ENCODE peak calls at places on chromosomes 5 and 9, in ten cellular contexts. I is prostate gland, G is HCT116, W is transverse colon, M is GM12892, S is sigmoid colon, V is K562, B is HepG2, N is GM12878, L is spleen. T is an unnamed sample.

GRCh38 chr5:137264041-137264440 is 235.1 kb downstream of the SPOCK1 start:
- DNase-seq in S (no peak), V (no peak), M (no peak), B (no peak), L (no peak), W (no peak), N (no peak), G (no peak), I (no peak), T (no peak)

GRCh38 chr5:9207820-9208418 is 338.0 kb downstream of the SEMA5A start:
- DNase-seq in W (no peak), S (no peak), B (peak), I (no peak), M (no peak), L (no peak), G (peak), V (peak), N (no peak), T (no peak)

GRCh38 chr5:172543484-172544298 is 89.4 kb upstream of the SH3PXD2B start:
- DNase-seq in V (no peak), I (no peak), G (no peak), L (peak), N (no peak), B (no peak), S (peak), W (no peak), M (no peak), T (no peak)

GRCh38 chr9:25513509-25514033 is 164.7 kb downstream of the TUSC1 start:
- DNase-seq in W (no peak), V (no peak), I (no peak), B (no peak), M (no peak), S (no peak), N (no peak), G (no peak), L (no peak), T (no peak)

GRCh38 chr5:176806137-176806536 is 4.2 kb upstream of the UNC5A start:
- DNase-seq in B (no peak), M (no peak), L (no peak), N (no peak), I (no peak), V (no peak), G (no peak), S (no peak), W (no peak), T (no peak)

GRCh38 chr5:170143091-170143490 is 37.4 kb downstream of the FOXI1 start:
- DNase-seq in W (no peak), S (no peak), L (no peak), M (no peak), N (no peak), V (no peak), I (no peak), B (no peak), G (no peak), T (no peak)

GRCh38 chr9:133609311-133610098 is at the start of gene FAM163B:
- DNase-seq in L (peak), G (no peak), I (peak), B (no peak), N (no peak), W (no peak), M (no peak), S (no peak), V (peak), T (no peak)

GRCh38 chr9:93304574-93305496 is 120.9 kb downstream of the WNK2 start:
- DNase-seq in S (peak), V (peak), N (no peak), M (peak), B (peak), W (peak), L (peak), I (peak), G (no peak), T (peak)

GRCh38 chr5:5767286-5767928 is 344.9 kb downstream of the ICE1 start:
- DNase-seq in M (no peak), W (no peak), B (no peak), L (no peak), G (no peak), N (no peak), I (peak), V (no peak), S (no peak), T (no peak)

GRCh38 chr5:73443725-73444498 is 4.7 kb downstream of the FOXD1 start:
- DNase-seq in M (no peak), I (no peak), W (no peak), S (no peak), G (no peak), L (no peak), B (no peak), V (no peak), N (no peak), T (no peak)

GRCh38 chr9:116087751-116088194 is 65.8 kb upstream of the PAPPA start:
- DNase-seq in W (no peak), B (no peak), V (no peak), N (no peak), G (no peak), I (no peak), M (no peak), S (no peak), L (no peak), T (no peak)

GRCh38 chr9:133066181-133066983 is 4.6 kb downstream of the CEL start:
- DNase-seq in I (no peak), G (no peak), B (no peak), S (no peak), L (peak), V (no peak), W (no peak), N (no peak), M (no peak), T (no peak)

GRCh38 chr5:112208699-112209615 is 210.1 kb downstream of the EPB41L4A start:
- DNase-seq in V (no peak), S (no peak), M (no peak), B (no peak), W (no peak), I (no peak), N (no peak), G (no peak), L (no peak), T (no peak)

GRCh38 chr9:3478549-3478953 is 47.2 kb downstream of the RFX3 start:
- DNase-seq in N (peak), W (no peak), B (peak), I (no peak), L (no peak), V (no peak), G (no peak), S (no peak), M (no peak), T (no peak)

GRCh38 chr5:82255844-82256243 is 22.3 kb downstream of the RPS23 start:
- DNase-seq in I (no peak), N (no peak), V (no peak), G (no peak), L (no peak), M (no peak), B (no peak), S (no peak), W (no peak), T (no peak)

GRCh38 chr9:97721396-97721795 is 24.3 kb upstream of the XPA start:
- DNase-seq in N (no peak), B (no peak), V (no peak), G (no peak), I (no peak), M (no peak), L (no peak), S (no peak), W (no peak), T (no peak)

GRCh38 chr5:172585114-172585513 is 55.9 kb upstream of the NEURL1B start:
- DNase-seq in N (no peak), W (no peak), M (no peak), B (no peak), S (no peak), L (peak), V (no peak), I (no peak), G (no peak), T (no peak)

GRCh38 chr9:136438548-136438908 is 1.1 kb downstream of the INPP5E start:
- DNase-seq in W (no peak), G (no peak), S (no peak), M (no peak), L (no peak), I (no peak), V (no peak), N (no peak), B (no peak), T (no peak)

GRCh38 chr9:68560131-68560844 is 19.6 kb upstream of the TMEM252 start:
- DNase-seq in N (no peak), W (peak), S (peak), M (peak), G (peak), L (peak), V (peak), I (no peak), B (peak), T (no peak)

GRCh38 chr5:163914911-163915310 is 409.5 kb downstream of the MAT2B start:
- DNase-seq in W (peak), S (no peak), L (peak), V (no peak), I (no peak), B (no peak), M (no peak), N (peak), G (no peak), T (no peak)

GRCh38 chr9:76818271-76818670 is 54.0 kb downstream of the PCA3 start:
- DNase-seq in N (no peak), B (peak), M (no peak), V (no peak), S (peak), L (no peak), I (peak), W (peak), G (peak), T (no peak)

GRCh38 chr5:174699131-174699530 is 25.3 kb upstream of the MSX2 start:
- DNase-seq in M (no peak), B (no peak), I (no peak), W (no peak), L (no peak), N (no peak), V (no peak), G (no peak), S (no peak), T (no peak)

GRCh38 chr9:16247188-16247875 is 623.1 kb downstream of the BNC2 start:
- DNase-seq in G (no peak), B (no peak), M (no peak), N (no peak), S (no peak), I (no peak), L (no peak), V (no peak), W (no peak), T (no peak)

GRCh38 chr9:98804083-98804482 is 3.4 kb upstream of the GALNT12 start:
- DNase-seq in M (no peak), G (no peak), L (no peak), S (no peak), N (no peak), B (no peak), I (no peak), V (no peak), W (no peak), T (no peak)

GRCh38 chr9:22208846-22209585 is 199.9 kb upstream of the CDKN2B start:
- DNase-seq in W (no peak), G (no peak), L (no peak), M (no peak), V (no peak), B (no peak), I (no peak), N (no peak), S (no peak), T (no peak)

GRCh38 chr5:175706499-175706898 is 48.6 kb downstream of the HRH2 start:
- DNase-seq in L (peak), G (no peak), N (no peak), B (peak), W (no peak), M (no peak), V (no peak), I (no peak), S (peak), T (no peak)

GRCh38 chr9:74770508-74771261 is 117.0 kb downstream of the TRPM6 start:
- DNase-seq in M (peak), S (no peak), I (no peak), V (peak), G (peak), W (peak), N (no peak), B (peak), L (peak), T (peak)

GRCh38 chr9:99387416-99387815 is 165.3 kb downstream of the SEC61B start:
- DNase-seq in L (no peak), B (no peak), W (no peak), N (no peak), V (no peak), G (no peak), M (no peak), S (no peak), I (no peak), T (no peak)

GRCh38 chr9:134944351-134944802 is 26.7 kb upstream of the FCN1 start:
- DNase-seq in V (no peak), L (peak), W (no peak), M (no peak), G (no peak), S (no peak), N (no peak), I (no peak), B (no peak), T (no peak)

GRCh38 chr9:127204771-127205470 is 59.7 kb upstream of the GARNL3 start:
- DNase-seq in B (peak), V (peak), M (no peak), S (peak), G (no peak), L (peak), W (no peak), N (no peak), I (no peak), T (no peak)

GRCh38 chr9:114893622-114894021 is 36.8 kb downstream of the TNFSF8 start:
- DNase-seq in B (no peak), G (no peak), W (no peak), N (no peak), M (no peak), I (no peak), S (no peak), L (no peak), V (no peak), T (no peak)

GRCh38 chr5:78597858-78598415 is 50.6 kb downstream of the LHFPL2 start:
- DNase-seq in I (no peak), V (no peak), N (no peak), L (no peak), G (no peak), S (no peak), M (no peak), W (no peak), B (no peak), T (no peak)

GRCh38 chr9:123344273-123345096 is 11.5 kb upstream of the CRB2 start:
- DNase-seq in V (no peak), W (no peak), L (no peak), G (no peak), N (no peak), S (no peak), I (no peak), M (no peak), B (no peak), T (no peak)

GRCh38 chr9:131714821-131715220 is 25.1 kb downstream of the RAPGEF1 start:
- DNase-seq in W (no peak), S (no peak), M (no peak), I (no peak), V (no peak), G (no peak), B (no peak), L (no peak), N (no peak), T (no peak)

GRCh38 chr9:99085949-99086948 is 18.7 kb upstream of the TGFBR1 start:
- DNase-seq in G (no peak), I (no peak), V (no peak), M (no peak), B (no peak), S (no peak), L (no peak), W (no peak), N (no peak), T (no peak)

GRCh38 chr9:124657526-124657925 is 113.6 kb downstream of the NR6A1 start:
- DNase-seq in I (no peak), G (no peak), S (no peak), B (no peak), L (no peak), W (no peak), N (no peak), M (no peak), V (no peak), T (no peak)

GRCh38 chr9:124661184-124661755 is 109.8 kb downstream of the NR6A1 start:
- DNase-seq in I (no peak), B (no peak), M (no peak), S (no peak), L (no peak), G (no peak), V (no peak), N (no peak), W (no peak), T (no peak)

GRCh38 chr9:124660341-124660801 is 110.7 kb downstream of the NR6A1 start:
- DNase-seq in L (no peak), B (peak), M (no peak), V (no peak), I (no peak), S (no peak), N (peak), G (no peak), W (peak), T (no peak)

GRCh38 chr9:124659099-124659659 is 111.9 kb downstream of the NR6A1 start:
- DNase-seq in N (peak), S (peak), I (peak), V (peak), M (peak), W (peak), B (peak), L (peak), G (no peak), T (no peak)

GRCh38 chr9:124658165-124659017 is 112.7 kb downstream of the NR6A1 start:
- DNase-seq in B (peak), N (peak), G (peak), W (peak), L (peak), V (peak), M (peak), I (peak), S (peak), T (peak)
- TF ChIP-seq POLR2A in B (peak), N (peak), G (peak), W (peak), L (no peak), V (peak), M (peak), I (peak), S (no peak), T (peak)

GRCh38 chr9:88813810-88814209 is 177.5 kb upstream of the S1PR3 start:
- DNase-seq in S (no peak), B (peak), N (no peak), V (no peak), L (no peak), W (no peak), I (no peak), M (no peak), G (no peak), T (no peak)
- TF ChIP-seq POLR2AphosphoS5 in S (no peak), B (no peak), N (no peak), V (no peak), L (no peak), W (no peak), I (no peak), M (no peak), G (no peak), T (no peak)

GRCh38 chr5:42423285-42424152 is at the start of gene GHR:
- DNase-seq in B (peak), N (no peak), M (peak), S (peak), W (peak), L (peak), G (peak), I (peak), V (peak), T (no peak)
- TF ChIP-seq POLR2A in B (no peak), N (no peak), M (no peak), S (no peak), W (no peak), L (no peak), G (no peak), I (no peak), V (no peak), T (no peak)

GRCh38 chr5:140219068-140219971 is 44.3 kb downstream of the CYSTM1 start:
- DNase-seq in W (no peak), L (no peak), N (no peak), G (no peak), S (no peak), I (no peak), V (no peak), B (peak), M (no peak), T (no peak)
- TF ChIP-seq POLR2AphosphoS5 in W (no peak), L (no peak), N (no peak), G (no peak), S (no peak), I (no peak), V (no peak), B (no peak), M (no peak), T (no peak)

DNA sequence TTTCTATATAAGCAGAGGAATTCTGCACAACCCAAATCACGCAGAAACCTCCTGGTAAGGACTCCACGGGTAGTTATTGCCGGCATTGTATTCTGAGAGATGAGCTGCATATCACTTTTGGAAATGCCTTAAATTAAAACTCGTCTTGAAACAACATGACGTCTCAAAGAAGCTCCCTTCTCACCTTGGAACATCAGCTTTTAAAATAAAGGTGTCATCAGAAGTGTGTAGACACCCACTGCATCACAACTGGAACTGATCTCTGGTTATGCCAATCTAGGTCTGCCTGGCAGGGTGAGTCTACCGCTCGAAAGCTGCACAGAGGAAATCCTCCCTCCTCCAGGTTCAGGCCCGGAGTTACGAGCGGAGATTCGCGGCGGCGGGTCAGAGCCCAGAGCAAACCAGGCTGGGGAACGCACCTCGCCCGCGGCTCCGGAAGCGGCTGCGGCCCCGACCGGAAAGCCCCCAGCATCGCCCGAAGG is 974 bp upstream of the SLC12A2 start:
- DNase-seq in I (no peak), L (no peak), W (no peak), M (no peak), N (peak), V (no peak), S (no peak), B (no peak), G (peak), T (no peak)
- TF ChIP-seq POLR2A in I (no peak), L (no peak), W (no peak), M (no peak), N (no peak), V (no peak), S (no peak), B (peak), G (no peak), T (no peak)

GRCh38 chr5:178895615-178896571 is at the start of gene ZFP2:
- DNase-seq in B (peak), V (no peak), G (peak), I (peak), S (peak), W (peak), L (peak), N (no peak), M (no peak), T (peak)
- TF ChIP-seq POLR2AphosphoS5 in B (no peak), V (no peak), G (peak), I (peak), S (peak), W (peak), L (peak), N (no peak), M (no peak), T (no peak)

GRCh38 chr9:129619787-129620668 is 873 bp downstream of the C9orf50 start:
- DNase-seq in L (peak), I (no peak), G (no peak), M (no peak), V (peak), W (no peak), B (no peak), N (no peak), S (no peak), T (no peak)
- TF ChIP-seq POLR2A in L (no peak), I (no peak), G (no peak), M (no peak), V (no peak), W (no peak), B (peak), N (no peak), S (no peak), T (no peak)

T was measured in GM12891.